ENCODE peak calls at places on chromosomes 11 and 22, in four cellular contexts. Z is HepG2, M is GM12878, S is H1. V is an unnamed sample.

GRCh38 chr22:40312050-40312449 is 34.2 kb upstream of the ADSL start:
- DNase-seq in M (no peak), S (no peak), Z (no peak), V (no peak)

GRCh38 chr11:117717485-117718314 is 79.3 kb downstream of the DSCAML1 start:
- DNase-seq in Z (peak), M (no peak), S (peak), V (no peak)

GRCh38 chr11:69817265-69818236 is 1.7 kb downstream of the FGF3 start:
- DNase-seq in S (peak), M (no peak), Z (no peak), V (no peak)

GRCh38 chr22:43554694-43555365 is 143.0 kb downstream of the MPPED1 start:
- DNase-seq in M (no peak), Z (no peak), S (peak), V (no peak)

GRCh38 chr11:96052921-96053631 is 129.2 kb upstream of the MTMR2 start:
- DNase-seq in M (peak), S (no peak), Z (no peak), V (no peak)

GRCh38 chr11:10263929-10264328 is 30.1 kb downstream of the SBF2 start:
- DNase-seq in Z (no peak), S (no peak), M (no peak), V (no peak)

GRCh38 chr11:35474677-35475076 is 50.7 kb downstream of the PAMR1 start:
- DNase-seq in S (no peak), M (no peak), Z (no peak), V (no peak)

GRCh38 chr11:102111787-102112653 is 1.8 kb downstream of the YAP1 start:
- DNase-seq in M (no peak), Z (peak), S (no peak), V (no peak)

GRCh38 chr22:28904211-28904808 is 20.9 kb downstream of the ZNRF3 start:
- DNase-seq in S (no peak), Z (no peak), M (no peak), V (no peak)

GRCh38 chr11:75719089-75719638 is 1.5 kb downstream of the MOGAT2 start:
- DNase-seq in S (no peak), M (peak), Z (peak), V (no peak)

GRCh38 chr11:62614275-62614674 is 1.2 kb downstream of the ROM1 start:
- DNase-seq in M (no peak), Z (peak), S (no peak), V (no peak)

GRCh38 chr22:49678137-49678841 is 149.4 kb downstream of the BRD1 start:
- DNase-seq in M (no peak), S (peak), Z (no peak), V (no peak)

GRCh38 chr22:49677495-49677889 is 150.2 kb downstream of the BRD1 start:
- DNase-seq in S (peak), M (no peak), Z (no peak), V (no peak)

GRCh38 chr22:49676783-49677494 is 150.7 kb downstream of the BRD1 start:
- DNase-seq in S (peak), Z (no peak), M (no peak), V (no peak)

GRCh38 chr22:49676230-49676629 is 151.4 kb downstream of the BRD1 start:
- DNase-seq in S (peak), Z (no peak), M (no peak), V (no peak)

DNA sequence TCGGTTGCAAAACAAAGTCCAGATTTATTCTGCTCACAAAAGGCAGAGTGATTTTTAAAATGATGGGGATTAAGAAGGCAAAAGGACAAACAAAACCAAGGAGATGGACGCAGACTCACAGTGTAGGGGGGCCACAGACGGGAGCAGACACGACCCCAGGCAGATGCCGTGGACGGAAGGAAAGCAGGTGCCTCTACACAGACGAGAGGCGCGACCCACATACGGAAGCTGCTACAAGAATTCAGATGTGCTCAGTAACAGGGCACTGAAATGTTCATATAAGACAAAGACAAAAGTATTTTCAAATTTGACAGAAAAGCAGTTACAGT is 148.9 kb downstream of the BRD1 start:
- DNase-seq in Z (no peak), S (no peak), M (no peak), V (no peak)
- TF ChIP-seq YY1 in Z (no peak), S (no peak), M (no peak), V (no peak)

DNA sequence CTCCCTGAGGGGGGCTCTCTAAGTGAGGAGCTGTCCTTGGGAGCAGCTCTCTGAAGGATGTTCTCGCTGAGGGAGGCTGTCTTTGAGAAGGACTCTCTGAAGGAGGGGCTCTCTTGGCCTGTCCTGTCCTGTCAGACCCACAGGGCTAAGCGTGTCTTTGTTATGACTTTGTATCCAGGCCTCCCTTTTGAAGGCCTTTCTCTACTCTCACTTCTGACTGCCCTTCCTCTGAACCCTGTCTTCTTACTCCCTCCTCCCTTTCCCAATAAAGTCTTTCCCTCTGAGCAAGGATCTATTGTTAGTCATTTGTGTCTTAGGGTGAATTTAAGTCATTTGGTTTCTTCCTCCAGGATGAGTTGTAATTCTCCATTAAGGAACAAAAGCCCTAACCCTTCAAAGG is 330.1 kb upstream of the PLET1 start:
- DNase-seq in Z (no peak), S (no peak), M (no peak), V (no peak)
- H3K4me3 ChIP-seq in Z (no peak), S (no peak), M (no peak), V (no peak)

GRCh38 chr22:46098525-46099475 is 51.5 kb upstream of the PPARA start:
- DNase-seq in S (no peak), M (no peak), Z (no peak), V (no peak)
- TF ChIP-seq SUZ12 in S (no peak), M (no peak), Z (no peak), V (no peak)

GRCh38 chr22:22887621-22888503 is at the start of gene IGLL5:
- DNase-seq in S (no peak), M (no peak), Z (no peak), V (no peak)
- TF ChIP-seq YY1 in S (no peak), M (no peak), Z (no peak), V (no peak)

GRCh38 chr11:45155058-45155551 is 8.7 kb downstream of the PRDM11 start:
- DNase-seq in S (no peak), Z (no peak), M (no peak), V (no peak)
- H3K4me3 ChIP-seq in S (no peak), Z (no peak), M (no peak), V (no peak)

DNA sequence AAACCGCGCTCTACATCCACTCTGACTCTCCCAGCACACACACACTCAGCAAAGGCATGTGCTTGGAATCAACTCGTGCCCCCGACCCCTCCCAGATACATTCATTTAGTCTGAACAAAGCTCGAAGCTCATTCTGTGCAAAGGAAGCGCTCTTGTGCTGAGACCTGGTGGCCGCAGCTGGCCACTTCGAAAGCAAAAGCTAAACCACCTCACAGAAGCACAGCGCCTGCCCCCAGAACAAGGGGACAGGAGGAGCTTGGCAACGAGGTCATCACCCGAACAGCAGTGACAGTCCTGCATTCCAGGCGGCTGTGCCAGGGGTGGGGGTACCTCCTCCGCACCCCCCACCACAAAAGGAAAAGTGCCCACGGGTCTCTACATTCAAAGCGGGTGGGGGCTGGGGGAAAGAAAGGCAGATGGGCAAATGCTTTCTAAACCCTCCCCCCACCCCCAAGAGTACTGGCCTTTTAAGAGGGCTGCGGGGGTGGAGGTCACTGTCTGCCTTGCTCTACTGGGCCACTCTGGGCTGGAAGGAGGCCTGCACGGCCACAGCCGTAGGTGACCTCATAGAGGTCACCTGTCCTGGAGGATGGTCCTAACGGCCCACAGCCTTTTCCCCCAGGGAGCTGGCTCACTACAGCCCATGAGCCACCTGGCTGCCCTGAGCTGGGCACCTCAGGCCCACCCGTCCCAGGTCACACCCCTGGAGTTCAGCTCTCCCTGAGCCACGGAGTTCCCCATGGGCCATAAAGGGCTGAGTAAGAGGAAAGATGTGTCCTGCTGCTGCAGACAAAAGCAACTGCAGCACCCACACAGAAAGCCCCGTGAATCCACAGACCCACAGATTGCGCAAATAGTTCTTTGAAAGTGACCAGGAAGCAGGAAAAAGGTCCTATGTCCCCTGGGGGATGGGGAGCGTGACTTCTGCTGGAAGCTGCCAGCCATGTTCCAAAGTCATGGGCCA is 21.3 kb downstream of the CBX7 start:
- DNase-seq in Z (peak), M (no peak), S (no peak), V (no peak)
- TF ChIP-seq SUZ12 in Z (no peak), M (no peak), S (no peak), V (no peak)

DNA sequence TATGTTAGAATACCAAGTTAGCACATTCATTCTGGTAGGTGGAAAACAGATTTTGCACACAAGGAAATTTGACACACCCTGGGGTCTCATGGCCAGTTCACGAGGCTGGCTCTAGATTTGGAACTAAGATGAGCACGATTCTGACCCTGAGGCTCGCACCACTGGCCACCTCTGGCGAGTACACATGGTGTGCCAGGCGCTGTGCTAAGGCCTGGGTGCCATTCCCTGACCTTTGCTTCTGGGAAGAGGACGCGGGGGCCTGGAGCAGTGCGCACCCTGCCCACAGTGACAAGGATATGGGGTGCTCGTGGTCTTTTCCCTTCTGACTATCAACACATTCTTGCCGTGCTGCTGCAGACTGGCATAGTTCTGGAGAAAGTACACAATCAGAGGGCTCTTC is 29.5 kb upstream of the DMC1 start:
- DNase-seq in Z (no peak), M (no peak), S (no peak), V (no peak)
- TF ChIP-seq YY1 in Z (no peak), M (no peak), S (no peak), V (no peak)

GRCh38 chr22:23403152-23403719 is 176.9 kb downstream of the IGLL1 start:
- DNase-seq in M (no peak), S (no peak), Z (no peak), V (no peak)
- H3K4me3 ChIP-seq in M (no peak), S (peak), Z (peak), V (peak)

DNA sequence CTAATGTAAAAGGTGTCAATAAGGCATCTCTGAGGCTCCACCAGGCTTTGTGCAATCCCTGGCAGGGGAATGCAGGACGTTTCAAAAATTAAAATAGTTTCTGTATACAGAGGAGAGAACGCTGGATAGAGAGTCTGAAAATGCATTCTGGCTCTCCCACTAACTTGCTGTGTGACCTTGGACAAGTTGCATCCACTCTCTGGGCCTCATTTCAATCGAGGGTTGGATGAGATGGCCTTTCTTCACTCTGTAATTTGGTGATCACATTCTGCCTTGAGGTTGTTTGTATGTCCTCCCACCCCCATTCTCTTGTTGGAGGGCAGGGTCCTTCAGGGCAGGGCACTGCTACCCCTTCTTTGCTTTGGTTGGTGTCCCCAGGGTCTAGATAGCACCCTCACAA is 78.5 kb downstream of the CACNG2 start:
- DNase-seq in S (no peak), Z (no peak), M (no peak), V (no peak)
- TF ChIP-seq SUZ12 in S (no peak), Z (no peak), M (no peak), V (no peak)

V was measured in NT2/D1.